ENCODE peak calls at places on chromosomes 12 and 14, in seven cellular contexts. Z is GM13976, P is heart left ventricle, L is WERI-Rb-1, S is RWPE1, X is lower leg skin, F is nephron progenitor cell. H is an unnamed sample.

GRCh38 chr12:21683115-21683514 is 25.5 kb upstream of the LDHB start:
- DNase-seq in Z (no peak), P (no peak), L (no peak), S (no peak), X (no peak), F (no peak), H (no peak)

GRCh38 chr14:95507701-95508103 is 8.7 kb downstream of the SYNE3 start:
- DNase-seq in Z (no peak), P (no peak), L (no peak), S (peak), X (no peak), F (no peak), H (no peak)

GRCh38 chr12:52032431-52032796 is 18.8 kb upstream of the NR4A1 start:
- DNase-seq in Z (no peak), P (peak), L (no peak), S (no peak), X (peak), F (no peak), H (no peak)

GRCh38 chr12:40192704-40193255 is 32.0 kb upstream of the LRRK2 start:
- DNase-seq in Z (peak), P (no peak), L (no peak), S (no peak), X (no peak), F (no peak), H (peak)

GRCh38 chr12:119621878-119622277 is 28.3 kb downstream of the TMEM233 start:
- DNase-seq in Z (no peak), P (no peak), L (no peak), S (no peak), X (no peak), F (no peak), H (no peak)

GRCh38 chr12:28938581-28939301 is 210.3 kb upstream of the FAR2 start:
- DNase-seq in Z (no peak), P (no peak), L (no peak), S (no peak), X (no peak), F (no peak), H (no peak)

GRCh38 chr12:112977641-112978040 is 678 bp upstream of the OAS2 start:
- DNase-seq in Z (peak), P (no peak), L (no peak), S (no peak), X (no peak), F (no peak), H (no peak)

GRCh38 chr12:50394469-50395029 is 1.9 kb downstream of the FAM186A start:
- DNase-seq in Z (no peak), P (no peak), L (no peak), S (no peak), X (no peak), F (no peak), H (no peak)

GRCh38 chr12:124453419-124454351 is 113.7 kb downstream of the NCOR2 start:
- DNase-seq in Z (peak), P (peak), L (no peak), S (peak), X (peak), F (peak), H (peak)

GRCh38 chr12:64088431-64089349 is 133.4 kb downstream of the KICS2 start:
- DNase-seq in Z (no peak), P (peak), L (no peak), S (peak), X (peak), F (no peak), H (no peak)

GRCh38 chr12:103560604-103561101 is 26.4 kb upstream of the STAB2 start:
- DNase-seq in Z (no peak), P (no peak), L (no peak), S (peak), X (no peak), F (no peak), H (no peak)

GRCh38 chr12:26863515-26863914 is 30.5 kb upstream of the ITPR2 start:
- DNase-seq in Z (no peak), P (no peak), L (peak), S (no peak), X (no peak), F (no peak), H (no peak)

GRCh38 chr12:43306066-43306465 is 245.9 kb downstream of the ADAMTS20 start:
- DNase-seq in Z (no peak), P (peak), L (no peak), S (peak), X (no peak), F (no peak), H (no peak)

GRCh38 chr12:26874501-26875296 is 41.7 kb upstream of the ITPR2 start:
- DNase-seq in Z (peak), P (no peak), L (no peak), S (no peak), X (no peak), F (no peak), H (no peak)

GRCh38 chr12:78095623-78096022 is 264.9 kb downstream of the NAV3 start:
- DNase-seq in Z (no peak), P (no peak), L (no peak), S (no peak), X (no peak), F (no peak), H (no peak)

GRCh38 chr12:68446379-68446778 is 114.2 kb upstream of the MDM1 start:
- DNase-seq in Z (no peak), P (no peak), L (no peak), S (no peak), X (no peak), F (no peak), H (no peak)

GRCh38 chr12:1812650-1813302 is 7.6 kb upstream of the LRTM2 start:
- DNase-seq in Z (no peak), P (peak), L (no peak), S (no peak), X (no peak), F (no peak), H (no peak)

GRCh38 chr12:54388214-54389138 is 3.9 kb upstream of the ZNF385A start:
- DNase-seq in Z (no peak), P (no peak), L (no peak), S (no peak), X (no peak), F (no peak), H (no peak)

GRCh38 chr12:19624401-19624930 is 185.2 kb downstream of the AEBP2 start:
- DNase-seq in Z (no peak), P (no peak), L (no peak), S (no peak), X (no peak), F (no peak), H (no peak)

GRCh38 chr12:124397399-124397679 is 102.4 kb downstream of the RFLNA start:
- DNase-seq in Z (no peak), P (no peak), L (peak), S (no peak), X (no peak), F (no peak), H (no peak)

GRCh38 chr12:8127138-8127537 is 3.7 kb downstream of the CLEC4A start:
- DNase-seq in Z (no peak), P (no peak), L (no peak), S (no peak), X (no peak), F (no peak), H (no peak)

GRCh38 chr12:48442191-48442828 is 30.0 kb upstream of the ANP32D start:
- DNase-seq in Z (no peak), P (no peak), L (peak), S (no peak), X (no peak), F (no peak), H (no peak)

GRCh38 chr12:55972045-55972843 is 1.6 kb upstream of the RAB5B start:
- DNase-seq in Z (no peak), P (no peak), L (no peak), S (peak), X (no peak), F (no peak), H (no peak)

GRCh38 chr12:93108958-93109357 is 179.9 kb upstream of the EEA1 start:
- DNase-seq in Z (no peak), P (no peak), L (no peak), S (no peak), X (no peak), F (no peak), H (no peak)

GRCh38 chr14:73725116-73726024 is 11.2 kb upstream of the PNMA1 start:
- DNase-seq in Z (no peak), P (no peak), L (no peak), S (no peak), X (no peak), F (no peak), H (no peak)

DNA sequence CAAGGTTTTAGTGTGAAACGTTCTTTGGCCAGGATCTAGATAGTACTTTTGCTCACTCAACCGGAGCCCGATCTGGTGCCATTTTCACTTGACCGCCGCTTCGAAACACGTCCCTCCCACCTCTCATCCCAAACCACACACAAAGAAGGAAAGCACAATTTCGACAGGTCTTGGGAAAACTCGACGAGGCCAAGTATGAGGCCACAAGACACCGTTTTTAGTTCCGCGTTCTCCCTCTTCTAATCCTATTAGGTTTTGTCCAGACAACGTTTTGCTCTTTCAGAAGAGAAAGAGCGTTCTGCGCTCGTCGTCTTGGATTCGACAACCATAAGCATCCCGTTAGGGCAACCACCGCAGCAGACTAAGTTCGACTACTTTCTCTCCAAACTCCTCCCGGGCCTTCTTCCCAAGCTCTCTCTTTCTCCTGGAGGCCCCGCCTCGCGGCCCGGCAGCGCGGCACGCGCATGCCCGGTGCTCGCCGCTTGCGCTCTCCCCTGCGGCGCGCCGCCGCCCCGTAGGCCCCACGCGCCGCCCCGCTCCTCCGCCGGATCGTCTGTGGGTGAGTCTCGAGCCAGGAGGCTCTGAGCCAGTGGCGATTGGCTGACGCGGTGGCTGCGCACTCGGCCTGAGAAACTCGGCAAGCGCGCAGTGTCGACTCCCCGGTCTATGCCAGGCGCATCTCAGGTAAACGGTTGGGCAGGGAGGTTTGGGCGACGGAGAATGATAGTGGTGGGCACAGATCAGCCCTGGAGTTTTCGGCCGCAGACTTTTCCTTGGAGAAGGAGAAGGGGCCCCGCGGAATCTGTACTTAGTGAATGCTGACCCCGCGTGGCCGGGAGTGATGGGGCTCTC is at the start of gene MIPOL1:
- DNase-seq in Z (no peak), P (peak), L (peak), S (peak), X (peak), F (peak), H (no peak)
- TF ChIP-seq CTCF in Z (no peak), P (no peak), L (peak), S (peak), X (no peak), F (no peak), H (no peak)

DNA sequence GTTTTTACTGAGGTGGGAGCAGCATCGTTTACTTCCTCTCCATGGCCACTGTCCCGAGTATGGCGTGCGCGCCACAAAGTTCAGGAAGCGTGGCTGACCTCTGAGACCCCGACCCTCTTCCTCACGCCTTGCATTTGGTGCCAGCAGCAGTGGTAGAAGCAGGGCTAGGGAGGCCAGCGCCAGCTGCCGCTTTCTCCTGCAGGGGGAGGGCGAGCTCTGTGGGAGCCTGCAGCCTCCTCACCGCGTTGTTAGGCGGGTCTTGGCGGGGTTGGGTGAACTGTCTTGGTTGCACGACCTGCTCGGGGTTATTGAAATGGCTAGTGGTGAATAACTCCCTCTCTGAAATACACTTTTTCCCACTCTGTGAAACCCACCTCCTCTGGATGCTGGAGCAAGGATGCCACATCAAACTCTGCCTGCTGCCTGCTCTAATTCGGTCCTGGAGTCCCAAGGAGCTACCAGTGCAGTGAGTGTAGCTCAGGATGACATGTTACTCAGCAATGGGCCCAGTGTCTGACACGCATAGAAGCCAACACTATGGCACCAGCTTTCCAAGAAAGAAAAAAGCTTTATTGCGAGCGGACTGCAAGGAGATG is 22.3 kb upstream of the TDRD9 start:
- DNase-seq in Z (peak), P (no peak), L (no peak), S (no peak), X (no peak), F (peak), H (no peak)
- TF ChIP-seq CTCF in Z (peak), P (no peak), L (peak), S (no peak), X (no peak), F (no peak), H (peak)

GRCh38 chr12:57240069-57240921 is 10.7 kb downstream of the STAC3 start:
- DNase-seq in Z (peak), P (peak), L (peak), S (no peak), X (peak), F (no peak), H (no peak)

GRCh38 chr12:57239587-57240068 is 10.1 kb downstream of the SHMT2 start:
- DNase-seq in Z (no peak), P (no peak), L (no peak), S (no peak), X (no peak), F (no peak), H (no peak)

GRCh38 chr12:57242329-57242690 is 8.7 kb downstream of the STAC3 start:
- DNase-seq in Z (no peak), P (peak), L (no peak), S (no peak), X (no peak), F (no peak), H (no peak)

GRCh38 chr12:57241556-57242310 is 9.3 kb downstream of the STAC3 start:
- DNase-seq in Z (no peak), P (no peak), L (no peak), S (no peak), X (no peak), F (no peak), H (no peak)

DNA sequence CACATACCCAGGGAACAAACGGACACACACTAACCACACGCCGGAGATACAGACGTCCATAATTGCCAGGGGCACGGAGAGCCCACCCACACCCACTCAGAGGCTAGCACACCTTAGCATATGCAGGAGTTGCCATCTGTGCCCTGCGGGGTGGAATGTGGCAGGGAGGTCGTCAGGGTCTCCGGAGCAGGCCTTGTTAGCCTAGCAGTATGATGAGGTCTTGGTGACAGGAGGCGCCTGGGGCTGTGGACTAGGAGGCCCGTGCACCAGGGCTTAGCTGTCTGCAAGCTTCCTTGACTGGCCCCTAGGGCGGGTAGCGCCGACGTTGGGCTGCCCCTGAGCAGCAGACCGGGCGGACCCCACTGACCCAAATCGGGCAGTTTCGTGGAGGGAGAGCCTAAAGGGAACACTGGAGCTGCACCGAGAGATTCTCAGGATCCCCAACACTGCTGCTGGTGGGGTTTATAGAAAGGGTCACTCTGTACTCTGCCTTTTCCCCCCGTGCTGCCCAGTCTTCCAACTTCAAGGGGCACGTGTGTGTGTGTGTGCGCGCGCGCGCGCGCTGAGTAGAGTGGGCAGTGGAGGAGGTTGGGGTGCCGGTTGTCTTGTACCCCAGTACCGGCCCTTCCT is 9.9 kb downstream of the STAC3 start:
- DNase-seq in Z (peak), P (no peak), L (peak), S (no peak), X (no peak), F (no peak), H (no peak)
- TF ChIP-seq CTCF in Z (no peak), P (no peak), L (no peak), S (no peak), X (no peak), F (no peak), H (no peak)

DNA sequence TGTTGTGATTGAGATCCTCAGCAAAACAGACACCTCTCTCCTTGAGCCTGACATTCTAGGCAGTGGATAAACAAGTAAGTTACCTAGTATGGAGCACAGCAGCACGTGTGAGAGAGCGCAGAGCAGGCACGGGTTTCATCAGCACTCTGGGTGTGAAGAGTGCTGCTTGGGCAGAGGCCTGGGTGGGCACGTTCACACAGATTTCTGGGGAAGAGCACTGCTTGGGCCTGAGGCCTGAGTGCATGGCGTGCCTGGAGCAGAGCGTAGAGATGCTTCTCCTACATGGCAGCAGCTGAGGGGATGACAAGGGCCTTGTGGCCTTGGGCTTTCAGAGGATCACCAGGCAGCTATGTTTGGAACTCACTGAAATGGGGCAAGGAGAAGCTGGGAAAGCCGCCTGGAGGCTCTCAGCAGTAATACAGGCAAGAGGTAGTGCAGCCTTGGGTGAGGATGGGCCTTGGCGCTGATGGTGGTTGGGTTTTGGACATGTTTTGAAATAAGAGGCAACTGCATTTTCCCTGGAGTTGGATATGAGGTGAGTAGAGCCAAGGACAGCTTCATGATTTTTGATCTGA is 17.6 kb downstream of the CKB start:
- DNase-seq in Z (peak), P (no peak), L (no peak), S (no peak), X (no peak), F (no peak), H (no peak)
- TF ChIP-seq CTCF in Z (no peak), P (no peak), L (peak), S (no peak), X (no peak), F (peak), H (no peak)